ENCODE peak calls at places on chromosomes 1 and 21, in six cellular contexts. One of them, this sample, is unnamed.

GRCh38 chr1:201272838-201273237 is 10.5 kb upstream of the PKP1 start:
- DNase-seq in sigmoid colon: no peak
- DNase-seq in WTC11: no peak
- DNase-seq in mesothelial cell of epicardium: no peak
- DNase-seq in fibroblast of lung: no peak
- DNase-seq in endothelial cell: no peak
- DNase-seq in this sample: no peak

GRCh38 chr21:15706686-15707085 is 23.1 kb upstream of the USP25 start:
- DNase-seq in sigmoid colon: no peak
- DNase-seq in WTC11: no peak
- DNase-seq in mesothelial cell of epicardium: no peak
- DNase-seq in fibroblast of lung: peak; percentile 98
- DNase-seq in endothelial cell: no peak
- DNase-seq in this sample: no peak

GRCh38 chr1:180508725-180509097 is 6.3 kb upstream of the ACBD6 start:
- DNase-seq in sigmoid colon: no peak
- DNase-seq in WTC11: no peak
- DNase-seq in mesothelial cell of epicardium: no peak
- DNase-seq in fibroblast of lung: no peak
- DNase-seq in endothelial cell: no peak
- DNase-seq in this sample: no peak

GRCh38 chr1:79281442-79281841 is 274.9 kb upstream of the ADGRL4 start:
- DNase-seq in sigmoid colon: no peak
- DNase-seq in WTC11: no peak
- DNase-seq in mesothelial cell of epicardium: no peak
- DNase-seq in fibroblast of lung: no peak
- DNase-seq in endothelial cell: no peak
- DNase-seq in this sample: no peak

GRCh38 chr1:44713321-44713781 is 17.6 kb downstream of the RNU5D-1 start:
- DNase-seq in sigmoid colon: no peak
- DNase-seq in WTC11: no peak
- DNase-seq in mesothelial cell of epicardium: no peak
- DNase-seq in fibroblast of lung: no peak
- DNase-seq in endothelial cell: no peak
- DNase-seq in this sample: no peak

GRCh38 chr1:2258122-2258812 is 30.1 kb downstream of the SKI start:
- DNase-seq in sigmoid colon: no peak
- DNase-seq in WTC11: no peak
- DNase-seq in mesothelial cell of epicardium: no peak
- DNase-seq in fibroblast of lung: no peak
- DNase-seq in endothelial cell: no peak
- DNase-seq in this sample: peak; percentile 15

GRCh38 chr21:25370311-25370744 is 237.0 kb downstream of the MRPL39 start:
- DNase-seq in sigmoid colon: no peak
- DNase-seq in WTC11: no peak
- DNase-seq in mesothelial cell of epicardium: no peak
- DNase-seq in fibroblast of lung: peak; percentile 99
- DNase-seq in endothelial cell: no peak
- DNase-seq in this sample: no peak

GRCh38 chr1:12548279-12549105 is 69.5 kb downstream of the DHRS3 start:
- DNase-seq in sigmoid colon: peak; percentile 68
- DNase-seq in WTC11: peak; percentile 4
- DNase-seq in mesothelial cell of epicardium: no peak
- DNase-seq in fibroblast of lung: no peak
- DNase-seq in endothelial cell: no peak
- DNase-seq in this sample: no peak

GRCh38 chr1:178682886-178683285 is 42.2 kb upstream of the RALGPS2 start:
- DNase-seq in sigmoid colon: no peak
- DNase-seq in WTC11: no peak
- DNase-seq in mesothelial cell of epicardium: no peak
- DNase-seq in fibroblast of lung: no peak
- DNase-seq in endothelial cell: no peak
- DNase-seq in this sample: no peak

GRCh38 chr1:170321113-170321512 is 175.4 kb downstream of the NTMT2 start:
- DNase-seq in sigmoid colon: no peak
- DNase-seq in WTC11: no peak
- DNase-seq in mesothelial cell of epicardium: no peak
- DNase-seq in fibroblast of lung: peak; percentile 89
- DNase-seq in endothelial cell: no peak
- DNase-seq in this sample: no peak

GRCh38 chr1:151790071-151790939 is at the start of gene TDRKH:
- DNase-seq in sigmoid colon: peak; percentile 99
- DNase-seq in WTC11: peak; percentile 98
- DNase-seq in mesothelial cell of epicardium: peak; percentile 97
- DNase-seq in fibroblast of lung: peak; percentile 100
- DNase-seq in endothelial cell: peak; percentile 97
- DNase-seq in this sample: peak; percentile 98
- TF ChIP-seq CTCF in sigmoid colon: no peak
- TF ChIP-seq CTCF in WTC11: no peak
- TF ChIP-seq CTCF in mesothelial cell of epicardium: no peak
- TF ChIP-seq CTCF in fibroblast of lung: no peak
- TF ChIP-seq CTCF in endothelial cell: no peak
- TF ChIP-seq CTCF in this sample: peak; percentile 48

DNA sequence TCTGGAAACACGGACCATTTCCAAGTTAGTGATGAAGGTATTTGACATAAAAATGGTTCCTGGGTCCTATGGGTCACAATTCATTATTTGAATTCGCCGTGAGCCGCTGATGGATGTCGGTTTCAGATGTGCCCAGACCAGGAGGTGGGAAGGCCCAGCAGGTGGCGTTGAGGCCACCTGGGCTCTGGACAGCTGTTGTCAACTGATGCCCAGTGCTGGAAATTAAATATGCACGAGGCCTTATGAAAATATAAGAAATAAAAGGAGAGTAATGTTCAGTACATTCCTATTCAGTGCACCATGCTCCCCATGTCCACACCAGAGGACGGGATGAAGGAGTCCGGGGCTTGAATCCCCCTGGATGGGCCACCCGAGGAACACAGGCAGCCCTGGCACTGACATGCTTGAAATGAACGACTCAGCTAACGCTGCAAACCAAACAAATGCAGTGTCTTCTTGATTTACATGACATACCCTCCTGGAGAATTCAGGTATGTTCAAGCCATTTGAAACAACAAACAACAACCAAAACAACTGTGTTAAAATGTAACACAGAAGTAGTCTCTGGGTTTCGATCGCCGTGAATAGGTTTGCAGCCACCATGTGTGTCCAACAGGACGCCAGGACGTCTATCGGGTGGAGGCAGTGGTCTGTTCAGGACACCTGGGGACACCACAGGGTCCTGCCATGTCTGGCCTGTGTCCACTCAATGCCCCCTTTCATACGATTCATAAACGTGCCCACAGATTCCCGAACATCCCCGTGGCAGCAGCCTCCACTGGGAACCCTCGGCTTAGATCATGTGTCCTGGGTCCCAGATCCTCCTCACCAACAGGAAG is 6.1 kb downstream of the TFF3 start:
- DNase-seq in sigmoid colon: peak; percentile 14
- DNase-seq in WTC11: no peak
- DNase-seq in mesothelial cell of epicardium: no peak
- DNase-seq in fibroblast of lung: no peak
- DNase-seq in endothelial cell: no peak
- DNase-seq in this sample: no peak
- TF ChIP-seq CTCF in sigmoid colon: no peak
- TF ChIP-seq CTCF in WTC11: no peak
- TF ChIP-seq CTCF in mesothelial cell of epicardium: no peak
- TF ChIP-seq CTCF in fibroblast of lung: no peak
- TF ChIP-seq CTCF in endothelial cell: no peak
- TF ChIP-seq CTCF in this sample: no peak

GRCh38 chr1:204478166-204478899 is 16.3 kb downstream of the PIK3C2B start:
- DNase-seq in sigmoid colon: no peak
- DNase-seq in WTC11: no peak
- DNase-seq in mesothelial cell of epicardium: no peak
- DNase-seq in fibroblast of lung: no peak
- DNase-seq in endothelial cell: no peak
- DNase-seq in this sample: no peak
- TF ChIP-seq CTCF in sigmoid colon: no peak
- TF ChIP-seq CTCF in WTC11: no peak
- TF ChIP-seq CTCF in mesothelial cell of epicardium: no peak
- TF ChIP-seq CTCF in fibroblast of lung: no peak
- TF ChIP-seq CTCF in endothelial cell: no peak
- TF ChIP-seq CTCF in this sample: no peak

GRCh38 chr1:248152056-248152827 is 7.3 kb downstream of the OR2M5 start:
- DNase-seq in sigmoid colon: peak; percentile 48
- DNase-seq in WTC11: no peak
- DNase-seq in mesothelial cell of epicardium: no peak
- DNase-seq in fibroblast of lung: no peak
- DNase-seq in endothelial cell: no peak
- DNase-seq in this sample: no peak
- TF ChIP-seq CTCF in sigmoid colon: no peak
- TF ChIP-seq CTCF in WTC11: no peak
- TF ChIP-seq CTCF in mesothelial cell of epicardium: no peak
- TF ChIP-seq CTCF in fibroblast of lung: no peak
- TF ChIP-seq CTCF in endothelial cell: no peak
- TF ChIP-seq CTCF in this sample: no peak

GRCh38 chr1:21497466-21498061 is 11.7 kb upstream of the ALPL start:
- DNase-seq in sigmoid colon: no peak
- DNase-seq in WTC11: peak; percentile 69
- DNase-seq in mesothelial cell of epicardium: no peak
- DNase-seq in fibroblast of lung: no peak
- DNase-seq in endothelial cell: no peak
- DNase-seq in this sample: no peak
- TF ChIP-seq CTCF in sigmoid colon: no peak
- TF ChIP-seq CTCF in WTC11: no peak
- TF ChIP-seq CTCF in mesothelial cell of epicardium: no peak
- TF ChIP-seq CTCF in fibroblast of lung: no peak
- TF ChIP-seq CTCF in endothelial cell: no peak
- TF ChIP-seq CTCF in this sample: no peak

DNA sequence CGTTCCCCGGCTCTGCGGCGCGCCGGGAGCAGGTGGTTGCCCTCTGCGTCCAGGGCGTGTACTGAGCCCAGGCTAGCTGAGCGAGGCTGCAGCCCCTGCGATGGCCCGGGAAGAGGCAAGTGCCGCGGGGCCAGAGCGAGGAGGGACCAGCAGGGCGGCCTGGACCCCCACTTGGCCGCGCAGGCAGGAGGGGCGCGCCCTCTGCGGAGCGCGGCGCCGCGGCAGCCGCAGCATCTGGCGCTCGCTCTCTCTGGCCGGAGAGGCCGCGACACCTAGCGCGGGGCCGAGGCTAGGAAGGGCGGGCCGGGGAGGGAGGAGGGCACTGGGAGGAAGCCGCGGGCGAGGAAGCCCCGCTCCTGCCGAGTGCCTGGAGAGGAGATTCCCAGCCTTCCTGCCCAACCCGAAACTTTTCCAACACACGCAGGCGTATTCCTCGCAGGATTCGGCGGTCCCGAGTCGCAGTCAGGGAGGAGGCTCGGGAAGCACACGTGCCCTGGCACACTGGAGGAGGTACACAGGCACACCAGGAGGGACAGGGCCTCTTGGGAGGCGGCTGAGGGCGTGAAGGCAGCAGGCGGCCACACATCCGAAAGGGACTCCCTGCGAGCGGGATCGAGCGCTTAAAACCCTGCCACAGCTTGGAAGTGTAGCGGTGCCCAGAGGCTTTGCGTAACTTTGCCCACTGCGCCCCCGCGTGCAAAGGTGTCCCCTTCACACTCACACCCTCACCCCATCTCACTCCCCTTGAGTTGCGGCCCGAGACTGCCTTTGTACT is 4.8 kb upstream of the PROX1 start:
- DNase-seq in sigmoid colon: no peak
- DNase-seq in WTC11: peak; percentile 77
- DNase-seq in mesothelial cell of epicardium: no peak
- DNase-seq in fibroblast of lung: peak; percentile 13
- DNase-seq in endothelial cell: peak; percentile 67
- DNase-seq in this sample: peak; percentile 86
- TF ChIP-seq CTCF in sigmoid colon: no peak
- TF ChIP-seq CTCF in WTC11: no peak
- TF ChIP-seq CTCF in mesothelial cell of epicardium: no peak
- TF ChIP-seq CTCF in fibroblast of lung: no peak
- TF ChIP-seq CTCF in endothelial cell: no peak
- TF ChIP-seq CTCF in this sample: no peak

This sample was measured in glutamatergic neuron.